ENCODE peak calls at places on chromosomes 12 and 14, in eight cellular contexts. One of them, this sample, is unnamed.

GRCh38 chr14:56587701-56588100 is 8.1 kb downstream of the TMEM260 start:
- DNase-seq in HAP-1: no peak
- DNase-seq in endothelial cell of umbilical vein: no peak
- DNase-seq in left ventricle myocardium inferior: no peak
- DNase-seq in SK-N-SH: no peak
- DNase-seq in thoracic aorta: no peak
- DNase-seq in tibial nerve: no peak
- DNase-seq in CD4-positive, alpha-beta memory T cell: no peak
- DNase-seq in this sample: no peak

GRCh38 chr14:85010186-85010585 is 519.8 kb upstream of the FLRT2 start:
- DNase-seq in endothelial cell of umbilical vein: no peak
- DNase-seq in SK-N-SH: no peak
- DNase-seq in tibial nerve: no peak
- DNase-seq in CD4-positive, alpha-beta memory T cell: no peak
- DNase-seq in thoracic aorta: no peak
- DNase-seq in left ventricle myocardium inferior: no peak
- DNase-seq in HAP-1: no peak
- DNase-seq in this sample: no peak

GRCh38 chr12:51788876-51789275 is 59.6 kb downstream of the FIGNL2 start:
- DNase-seq in SK-N-SH: no peak
- DNase-seq in CD4-positive, alpha-beta memory T cell: no peak
- DNase-seq in tibial nerve: no peak
- DNase-seq in endothelial cell of umbilical vein: no peak
- DNase-seq in thoracic aorta: no peak
- DNase-seq in left ventricle myocardium inferior: no peak
- DNase-seq in HAP-1: no peak
- DNase-seq in this sample: no peak

GRCh38 chr12:64903738-64904137 is 79.3 kb downstream of the TBC1D30 start:
- DNase-seq in SK-N-SH: no peak
- DNase-seq in CD4-positive, alpha-beta memory T cell: no peak
- DNase-seq in thoracic aorta: no peak
- DNase-seq in endothelial cell of umbilical vein: no peak
- DNase-seq in tibial nerve: no peak
- DNase-seq in HAP-1: no peak
- DNase-seq in left ventricle myocardium inferior: no peak
- DNase-seq in this sample: no peak

GRCh38 chr12:130480887-130481286 is 143.2 kb downstream of the PIWIL1 start:
- DNase-seq in SK-N-SH: no peak
- DNase-seq in left ventricle myocardium inferior: no peak
- DNase-seq in HAP-1: no peak
- DNase-seq in CD4-positive, alpha-beta memory T cell: no peak
- DNase-seq in tibial nerve: no peak
- DNase-seq in thoracic aorta: no peak
- DNase-seq in endothelial cell of umbilical vein: no peak
- DNase-seq in this sample: no peak

GRCh38 chr14:35337557-35338255 is 45.5 kb downstream of the PSMA6 start:
- DNase-seq in thoracic aorta: no peak
- DNase-seq in SK-N-SH: peak; percentile 20
- DNase-seq in endothelial cell of umbilical vein: no peak
- DNase-seq in CD4-positive, alpha-beta memory T cell: no peak
- DNase-seq in tibial nerve: no peak
- DNase-seq in HAP-1: no peak
- DNase-seq in left ventricle myocardium inferior: no peak
- DNase-seq in this sample: no peak

GRCh38 chr14:68534301-68534700 is 258.6 kb downstream of the ZFP36L1 start:
- DNase-seq in CD4-positive, alpha-beta memory T cell: no peak
- DNase-seq in thoracic aorta: no peak
- DNase-seq in left ventricle myocardium inferior: no peak
- DNase-seq in SK-N-SH: no peak
- DNase-seq in HAP-1: no peak
- DNase-seq in endothelial cell of umbilical vein: no peak
- DNase-seq in tibial nerve: no peak
- DNase-seq in this sample: no peak

GRCh38 chr12:25256826-25257225 is 6.1 kb upstream of the KRAS start:
- DNase-seq in SK-N-SH: no peak
- DNase-seq in CD4-positive, alpha-beta memory T cell: no peak
- DNase-seq in left ventricle myocardium inferior: no peak
- DNase-seq in tibial nerve: no peak
- DNase-seq in HAP-1: no peak
- DNase-seq in endothelial cell of umbilical vein: no peak
- DNase-seq in thoracic aorta: no peak
- DNase-seq in this sample: no peak

GRCh38 chr12:55830601-55831406 is 1.4 kb upstream of the DNAJC14 start:
- DNase-seq in HAP-1: peak; percentile 73
- DNase-seq in CD4-positive, alpha-beta memory T cell: peak; percentile 30
- DNase-seq in SK-N-SH: peak; percentile 88
- DNase-seq in endothelial cell of umbilical vein: peak; percentile 76
- DNase-seq in tibial nerve: peak; percentile 87
- DNase-seq in thoracic aorta: no peak
- DNase-seq in left ventricle myocardium inferior: peak; percentile 79
- DNase-seq in this sample: peak; percentile 53

GRCh38 chr12:102486153-102486552 is 5.8 kb upstream of the IGF1 start:
- DNase-seq in left ventricle myocardium inferior: no peak
- DNase-seq in thoracic aorta: no peak
- DNase-seq in HAP-1: no peak
- DNase-seq in CD4-positive, alpha-beta memory T cell: no peak
- DNase-seq in tibial nerve: no peak
- DNase-seq in endothelial cell of umbilical vein: no peak
- DNase-seq in SK-N-SH: no peak
- DNase-seq in this sample: no peak

GRCh38 chr12:102481705-102482104 is 1.3 kb upstream of the IGF1 start:
- DNase-seq in CD4-positive, alpha-beta memory T cell: no peak
- DNase-seq in left ventricle myocardium inferior: no peak
- DNase-seq in HAP-1: no peak
- DNase-seq in SK-N-SH: no peak
- DNase-seq in tibial nerve: no peak
- DNase-seq in endothelial cell of umbilical vein: no peak
- DNase-seq in thoracic aorta: no peak
- DNase-seq in this sample: no peak

GRCh38 chr12:102484017-102484731 is 3.8 kb upstream of the IGF1 start:
- DNase-seq in CD4-positive, alpha-beta memory T cell: peak; percentile 23
- DNase-seq in endothelial cell of umbilical vein: peak; percentile 65
- DNase-seq in thoracic aorta: no peak
- DNase-seq in HAP-1: peak; percentile 56
- DNase-seq in tibial nerve: peak; percentile 63
- DNase-seq in left ventricle myocardium inferior: peak; percentile 38
- DNase-seq in SK-N-SH: peak; percentile 45
- DNase-seq in this sample: peak; percentile 34

GRCh38 chr12:102484732-102485069 is 4.3 kb upstream of the IGF1 start:
- DNase-seq in left ventricle myocardium inferior: no peak
- DNase-seq in SK-N-SH: no peak
- DNase-seq in tibial nerve: no peak
- DNase-seq in thoracic aorta: no peak
- DNase-seq in CD4-positive, alpha-beta memory T cell: no peak
- DNase-seq in endothelial cell of umbilical vein: no peak
- DNase-seq in HAP-1: no peak
- DNase-seq in this sample: no peak

DNA sequence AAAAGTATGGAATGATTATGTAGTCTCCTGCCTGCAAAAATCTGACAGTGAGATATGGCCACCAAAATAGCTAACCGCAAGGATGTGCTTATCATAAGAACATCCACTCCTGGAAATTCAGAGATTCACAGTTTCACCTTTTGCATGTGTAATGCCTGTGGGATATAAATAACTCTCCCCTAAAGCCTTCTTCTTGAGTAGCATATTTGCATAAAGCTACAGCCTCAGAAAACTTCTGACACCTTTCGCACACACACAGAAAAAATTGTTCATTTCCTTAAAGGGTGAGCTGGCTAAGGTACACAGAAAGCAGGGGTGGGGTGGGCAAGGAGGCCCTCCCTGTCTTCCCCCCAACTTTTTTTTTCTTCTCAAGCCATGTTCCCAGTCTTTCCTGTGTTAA is 3.1 kb upstream of the IGF1 start:
- DNase-seq in endothelial cell of umbilical vein: no peak
- DNase-seq in thoracic aorta: no peak
- DNase-seq in SK-N-SH: no peak
- DNase-seq in CD4-positive, alpha-beta memory T cell: no peak
- DNase-seq in left ventricle myocardium inferior: no peak
- DNase-seq in tibial nerve: no peak
- DNase-seq in HAP-1: no peak
- DNase-seq in this sample: no peak
- H3K4me1 ChIP-seq in endothelial cell of umbilical vein: peaks cover 12% of the 10 kb centered on the region
- H3K4me1 ChIP-seq in thoracic aorta: peaks cover 33% of the 10 kb centered on the region
- H3K4me1 ChIP-seq in SK-N-SH: peaks cover 5% of the 10 kb centered on the region
- H3K4me1 ChIP-seq in CD4-positive, alpha-beta memory T cell: peaks cover 9% of the 10 kb centered on the region
- H3K4me1 ChIP-seq in left ventricle myocardium inferior: peaks cover 31% of the 10 kb centered on the region
- H3K4me1 ChIP-seq in tibial nerve: peaks cover 16% of the 10 kb centered on the region
- H3K4me1 ChIP-seq in HAP-1: no peaks in the 10 kb centered on the region
- H3K4me1 ChIP-seq in this sample: no peaks in the 10 kb centered on the region

GRCh38 chr14:76741074-76741473 is 20.2 kb upstream of the VASH1 start:
- DNase-seq in SK-N-SH: no peak
- DNase-seq in left ventricle myocardium inferior: no peak
- DNase-seq in endothelial cell of umbilical vein: no peak
- DNase-seq in thoracic aorta: no peak
- DNase-seq in CD4-positive, alpha-beta memory T cell: no peak
- DNase-seq in tibial nerve: no peak
- DNase-seq in HAP-1: no peak
- DNase-seq in this sample: no peak
- H3K9me3 ChIP-seq in SK-N-SH: peaks cover 8% of the 10 kb centered on the region
- H3K9me3 ChIP-seq in left ventricle myocardium inferior: peaks cover 63% of the 10 kb centered on the region
- H3K9me3 ChIP-seq in endothelial cell of umbilical vein: no peaks in the 10 kb centered on the region
- H3K9me3 ChIP-seq in thoracic aorta: peaks cover 10% of the 10 kb centered on the region
- H3K9me3 ChIP-seq in CD4-positive, alpha-beta memory T cell: no peaks in the 10 kb centered on the region
- H3K9me3 ChIP-seq in tibial nerve: peaks cover 46% of the 10 kb centered on the region
- H3K9me3 ChIP-seq in HAP-1: no peaks in the 10 kb centered on the region
- H3K9me3 ChIP-seq in this sample: peaks cover 6% of the 10 kb centered on the region

GRCh38 chr12:53220857-53221202 is 11.2 kb downstream of the RARG start:
- DNase-seq in endothelial cell of umbilical vein: peak; percentile 87
- DNase-seq in SK-N-SH: peak; percentile 94
- DNase-seq in thoracic aorta: peak; percentile 47
- DNase-seq in HAP-1: peak; percentile 96
- DNase-seq in left ventricle myocardium inferior: peak; percentile 95
- DNase-seq in CD4-positive, alpha-beta memory T cell: peak; percentile 68
- DNase-seq in tibial nerve: peak; percentile 77
- DNase-seq in this sample: peak; percentile 95

GRCh38 chr12:53223006-53223305 is 9.1 kb downstream of the RARG start:
- DNase-seq in endothelial cell of umbilical vein: no peak
- DNase-seq in SK-N-SH: no peak
- DNase-seq in HAP-1: no peak
- DNase-seq in thoracic aorta: no peak
- DNase-seq in CD4-positive, alpha-beta memory T cell: no peak
- DNase-seq in left ventricle myocardium inferior: no peak
- DNase-seq in tibial nerve: no peak
- DNase-seq in this sample: no peak

GRCh38 chr12:53221203-53222076 is 10.6 kb downstream of the RARG start:
- DNase-seq in tibial nerve: no peak
- DNase-seq in thoracic aorta: no peak
- DNase-seq in CD4-positive, alpha-beta memory T cell: no peak
- DNase-seq in SK-N-SH: peak; percentile 89
- DNase-seq in endothelial cell of umbilical vein: peak; percentile 72
- DNase-seq in left ventricle myocardium inferior: peak; percentile 81
- DNase-seq in HAP-1: peak; percentile 75
- DNase-seq in this sample: peak; percentile 87

GRCh38 chr12:53223391-53224267 is 8.4 kb downstream of the RARG start:
- DNase-seq in tibial nerve: peak; percentile 31
- DNase-seq in SK-N-SH: peak; percentile 61
- DNase-seq in endothelial cell of umbilical vein: peak; percentile 46
- DNase-seq in left ventricle myocardium inferior: peak; percentile 42
- DNase-seq in CD4-positive, alpha-beta memory T cell: peak; percentile 47
- DNase-seq in HAP-1: no peak
- DNase-seq in thoracic aorta: no peak
- DNase-seq in this sample: no peak

DNA sequence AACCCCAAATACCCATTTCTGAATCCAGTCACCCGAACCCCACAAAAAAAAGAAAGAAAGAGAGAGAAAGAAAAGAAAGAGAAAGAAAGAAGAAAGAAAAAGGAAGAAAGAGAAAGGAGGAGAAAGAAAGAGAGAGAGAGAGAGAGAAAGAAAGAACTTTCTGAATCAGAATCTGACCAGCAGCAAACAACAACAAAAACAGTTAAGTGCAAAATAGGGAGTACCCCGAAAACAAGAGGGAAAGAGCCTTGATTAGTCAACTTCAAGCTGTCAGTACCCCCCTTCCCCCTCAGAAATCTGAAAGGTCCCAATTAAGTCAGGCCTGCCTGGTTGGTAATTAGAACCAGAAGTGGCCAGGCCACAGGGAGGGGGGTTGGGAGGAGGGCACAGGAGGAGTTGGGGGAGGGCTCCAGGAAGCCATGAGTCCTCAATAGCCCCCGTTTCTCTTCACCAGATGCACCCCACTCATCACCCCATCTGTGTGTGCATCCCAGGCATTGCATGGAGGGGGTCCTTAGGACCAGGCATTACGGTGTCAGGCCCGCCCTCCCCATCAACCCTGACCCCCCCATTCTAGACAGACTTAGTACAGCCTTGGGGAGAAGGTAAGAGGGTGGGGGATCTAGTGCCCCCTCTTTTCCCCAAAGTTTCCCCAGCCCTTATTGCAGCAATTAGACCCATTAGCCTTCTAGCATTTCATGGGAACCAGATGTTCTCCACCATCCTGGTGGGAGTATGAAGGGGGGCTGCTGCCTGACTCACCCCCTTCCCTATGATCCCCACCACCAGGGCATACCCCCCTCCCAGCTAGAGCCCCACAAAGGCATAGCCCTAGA is 9.6 kb downstream of the RARG start:
- DNase-seq in left ventricle myocardium inferior: no peak
- DNase-seq in tibial nerve: no peak
- DNase-seq in SK-N-SH: peak; percentile 80
- DNase-seq in thoracic aorta: no peak
- DNase-seq in endothelial cell of umbilical vein: no peak
- DNase-seq in CD4-positive, alpha-beta memory T cell: no peak
- DNase-seq in HAP-1: no peak
- DNase-seq in this sample: no peak
- H3K4me1 ChIP-seq in left ventricle myocardium inferior: peaks cover 71% of the 10 kb centered on the region
- H3K4me1 ChIP-seq in tibial nerve: peaks cover 56% of the 10 kb centered on the region
- H3K4me1 ChIP-seq in SK-N-SH: peaks cover 60% of the 10 kb centered on the region
- H3K4me1 ChIP-seq in thoracic aorta: peaks cover 57% of the 10 kb centered on the region
- H3K4me1 ChIP-seq in endothelial cell of umbilical vein: peaks cover 41% of the 10 kb centered on the region
- H3K4me1 ChIP-seq in CD4-positive, alpha-beta memory T cell: peaks cover 71% of the 10 kb centered on the region
- H3K4me1 ChIP-seq in HAP-1: peaks cover 20% of the 10 kb centered on the region
- H3K4me1 ChIP-seq in this sample: peaks cover 18% of the 10 kb centered on the region

GRCh38 chr12:31832740-31833540 is 104.1 kb upstream of the AMN1 start:
- DNase-seq in endothelial cell of umbilical vein: no peak
- DNase-seq in left ventricle myocardium inferior: no peak
- DNase-seq in HAP-1: no peak
- DNase-seq in CD4-positive, alpha-beta memory T cell: peak; percentile 73
- DNase-seq in SK-N-SH: no peak
- DNase-seq in thoracic aorta: no peak
- DNase-seq in tibial nerve: no peak
- DNase-seq in this sample: no peak

GRCh38 chr12:31833541-31833840 is 104.7 kb upstream of the AMN1 start:
- DNase-seq in left ventricle myocardium inferior: no peak
- DNase-seq in CD4-positive, alpha-beta memory T cell: no peak
- DNase-seq in endothelial cell of umbilical vein: no peak
- DNase-seq in HAP-1: no peak
- DNase-seq in SK-N-SH: no peak
- DNase-seq in thoracic aorta: no peak
- DNase-seq in tibial nerve: no peak
- DNase-seq in this sample: no peak

DNA sequence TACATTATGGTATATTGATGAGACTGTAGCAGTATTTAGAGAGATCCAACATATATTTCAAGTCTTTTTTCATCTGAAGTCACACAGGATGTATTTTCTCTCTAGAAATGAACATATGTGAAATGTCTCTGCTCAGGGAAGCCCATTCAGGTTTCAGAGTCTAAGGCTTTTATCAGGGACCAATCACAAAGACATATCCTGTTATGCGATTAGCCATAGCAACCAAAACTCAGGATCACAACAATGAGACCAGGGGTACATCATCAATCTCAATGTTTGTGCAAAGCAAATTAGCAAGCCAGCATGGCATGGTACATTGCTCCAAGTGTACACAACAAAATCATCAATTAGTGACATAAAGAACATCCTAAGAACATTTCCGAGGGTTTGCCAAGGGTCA is 99.2 kb upstream of the AMN1 start:
- DNase-seq in left ventricle myocardium inferior: no peak
- DNase-seq in tibial nerve: no peak
- DNase-seq in SK-N-SH: no peak
- DNase-seq in CD4-positive, alpha-beta memory T cell: peak; percentile 30
- DNase-seq in HAP-1: no peak
- DNase-seq in endothelial cell of umbilical vein: no peak
- DNase-seq in thoracic aorta: no peak
- DNase-seq in this sample: no peak
- H3K9me3 ChIP-seq in left ventricle myocardium inferior: peaks cover 38% of the 10 kb centered on the region
- H3K9me3 ChIP-seq in tibial nerve: peaks cover 24% of the 10 kb centered on the region
- H3K9me3 ChIP-seq in SK-N-SH: no peaks in the 10 kb centered on the region
- H3K9me3 ChIP-seq in CD4-positive, alpha-beta memory T cell: no peaks in the 10 kb centered on the region
- H3K9me3 ChIP-seq in HAP-1: no peaks in the 10 kb centered on the region
- H3K9me3 ChIP-seq in endothelial cell of umbilical vein: no peaks in the 10 kb centered on the region
- H3K9me3 ChIP-seq in thoracic aorta: peaks cover 7% of the 10 kb centered on the region
- H3K9me3 ChIP-seq in this sample: peaks cover 54% of the 10 kb centered on the region